ENCODE peak calls at places on chromosomes 16 and 17, in ten cellular contexts. Y, T, I, M, W, J, G, D, H and X are unnamed samples.
A peak's percentile ranks its signal among the peaks of the same experiment; 100 is the strongest.

GRCh38 chr16:89052824-89053724 is 40.6 kb upstream of the ACSF3 start:
- DNase-seq in Y (peak; percentile 16), T (no peak), I (peak; percentile 2), M (no peak), W (no peak), J (peak; percentile 90), G (no peak), D (no peak), H (no peak), X (no peak)

GRCh38 chr17:75126954-75127353 is 4.6 kb downstream of the NT5C start:
- DNase-seq in Y (no peak), T (no peak), I (no peak), M (no peak), W (no peak), J (no peak), G (no peak), D (no peak), H (no peak), X (no peak)

GRCh38 chr16:58027341-58028167 is 2.0 kb downstream of the MMP15 start:
- DNase-seq in Y (no peak), T (peak; percentile 54), I (no peak), M (peak; percentile 47), W (no peak), J (peak; percentile 37), G (no peak), D (no peak), H (peak; percentile 72), X (peak; percentile 77)

GRCh38 chr16:73713817-73714495 is 582.7 kb upstream of the PSMD7 start:
- DNase-seq in Y (peak; percentile 21), T (no peak), I (peak; percentile 4), M (peak; percentile 37), W (no peak), J (peak; percentile 5), G (no peak), D (no peak), H (no peak), X (no peak)

GRCh38 chr17:67559381-67559966 is 158.3 kb upstream of the NOL11 start:
- DNase-seq in Y (no peak), T (no peak), I (no peak), M (no peak), W (no peak), J (no peak), G (no peak), D (no peak), H (no peak), X (no peak)

GRCh38 chr17:58156839-58157803 is 8.9 kb downstream of the OR4D1 start:
- DNase-seq in Y (no peak), T (peak; percentile 8), I (no peak), M (peak; percentile 62), W (peak; percentile 44), J (no peak), G (peak; percentile 23), D (peak; percentile 22), H (no peak), X (no peak)

GRCh38 chr16:87132361-87133014 is 184.7 kb downstream of the C16orf95 start:
- DNase-seq in Y (no peak), T (peak; percentile 69), I (peak; percentile 60), M (no peak), W (no peak), J (no peak), G (no peak), D (no peak), H (no peak), X (no peak)

GRCh38 chr17:39327109-39327508 is 74.3 kb downstream of the FBXL20 start:
- DNase-seq in Y (no peak), T (no peak), I (no peak), M (no peak), W (no peak), J (no peak), G (no peak), D (no peak), H (no peak), X (no peak)

GRCh38 chr17:27247071-27247957 is 46.6 kb upstream of the WSB1 start:
- DNase-seq in Y (peak; percentile 20), T (peak; percentile 98), I (peak; percentile 85), M (no peak), W (no peak), J (peak; percentile 90), G (no peak), D (no peak), H (peak; percentile 80), X (peak; percentile 87)

GRCh38 chr16:75097941-75098897 is 18.4 kb downstream of the LDHD start:
- DNase-seq in Y (peak; percentile 23), T (no peak), I (no peak), M (no peak), W (peak; percentile 71), J (no peak), G (peak; percentile 79), D (peak; percentile 71), H (no peak), X (no peak)

GRCh38 chr17:43673516-43674323 is 12.0 kb upstream of the MEOX1 start:
- DNase-seq in Y (peak; percentile 11), T (peak; percentile 49), I (peak; percentile 60), M (peak; percentile 85), W (peak; percentile 43), J (peak; percentile 66), G (peak; percentile 48), D (peak; percentile 62), H (peak; percentile 76), X (peak; percentile 50)

GRCh38 chr17:30495586-30495985 is 18.4 kb downstream of the GOSR1 start:
- DNase-seq in Y (no peak), T (no peak), I (no peak), M (no peak), W (no peak), J (no peak), G (no peak), D (no peak), H (peak; percentile 22), X (no peak)

GRCh38 chr17:20063665-20064648 is 54.8 kb downstream of the SPECC1 start:
- DNase-seq in Y (peak; percentile 79), T (peak; percentile 72), I (peak; percentile 87), M (no peak), W (peak; percentile 34), J (no peak), G (no peak), D (no peak), H (peak; percentile 62), X (no peak)